ENCODE peak calls at places on chromosomes 11 and 22, in ten cellular contexts. X is fibroblast of the aortic adventitia, Y is heart right ventricle, W is HFFc6, B is stomach, L is brain microvascular endothelial cell, Z is mesothelial cell of epicardium, Q is uterus, F is HFF-Myc, S is transverse colon. K is an unnamed sample.

GRCh38 chr22:20194681-20195593 is 44.1 kb upstream of the CCDC188 start:
- DNase-seq in X (no peak), Y (no peak), W (no peak), B (no peak), L (no peak), Z (no peak), Q (no peak), F (no peak), S (no peak), K (no peak)

GRCh38 chr22:25644122-25644521 is 79.6 kb downstream of the GRK3 start:
- DNase-seq in X (no peak), Y (peak; percentile 34), W (no peak), B (no peak), L (peak; percentile 22), Z (no peak), Q (no peak), F (no peak), S (no peak), K (no peak)

GRCh38 chr11:1231396-1232327 is 8.8 kb downstream of the MUC5B start:
- DNase-seq in X (no peak), Y (peak; percentile 7), W (no peak), B (no peak), L (no peak), Z (no peak), Q (no peak), F (no peak), S (peak; percentile 33), K (no peak)

GRCh38 chr11:110147965-110148709 is 54.9 kb downstream of the ZC3H12C start:
- DNase-seq in X (peak; percentile 97), Y (no peak), W (peak; percentile 59), B (no peak), L (peak; percentile 87), Z (no peak), Q (no peak), F (no peak), S (no peak), K (no peak)

GRCh38 chr11:27347949-27348879 is 14.8 kb downstream of the CCDC34 start:
- DNase-seq in X (no peak), Y (no peak), W (no peak), B (no peak), L (no peak), Z (no peak), Q (no peak), F (no peak), S (no peak), K (no peak)

GRCh38 chr11:69981119-69981770 is 96.9 kb upstream of the ANO1 start:
- DNase-seq in X (no peak), Y (no peak), W (no peak), B (no peak), L (no peak), Z (no peak), Q (no peak), F (no peak), S (no peak), K (no peak)

GRCh38 chr11:79400717-79401330 is 40.0 kb downstream of the TENM4 start:
- DNase-seq in X (peak; percentile 39), Y (peak; percentile 39), W (peak; percentile 42), B (peak; percentile 48), L (no peak), Z (no peak), Q (no peak), F (peak; percentile 4), S (peak; percentile 44), K (peak; percentile 41)

GRCh38 chr22:20550851-20551744 is 43.7 kb downstream of the MED15 start:
- DNase-seq in X (peak; percentile 78), Y (peak; percentile 48), W (peak; percentile 78), B (no peak), L (peak; percentile 73), Z (no peak), Q (peak; percentile 68), F (no peak), S (no peak), K (peak; percentile 44)

GRCh38 chr11:117387992-117388765 is 60.5 kb downstream of the CEP164 start:
- DNase-seq in X (peak; percentile 71), Y (no peak), W (peak; percentile 67), B (no peak), L (peak; percentile 9), Z (no peak), Q (no peak), F (no peak), S (no peak), K (no peak)

GRCh38 chr11:122199661-122200060 is 83.6 kb upstream of the BLID start:
- DNase-seq in X (peak; percentile 64), Y (no peak), W (no peak), B (no peak), L (no peak), Z (no peak), Q (no peak), F (no peak), S (no peak), K (no peak)

GRCh38 chr11:69447786-69448185 is 33.7 kb upstream of the LINC01488 start:
- DNase-seq in X (no peak), Y (no peak), W (peak; percentile 10), B (peak; percentile 53), L (no peak), Z (no peak), Q (no peak), F (no peak), S (no peak), K (no peak)

GRCh38 chr22:18126606-18127005 is 16.0 kb downstream of the TUBA8 start:
- DNase-seq in X (no peak), Y (no peak), W (no peak), B (no peak), L (no peak), Z (no peak), Q (peak; percentile 7), F (no peak), S (no peak), K (no peak)

GRCh38 chr11:44308256-44308922 is 1.6 kb downstream of the ALX4 start:
- DNase-seq in X (no peak), Y (no peak), W (no peak), B (no peak), L (no peak), Z (no peak), Q (no peak), F (no peak), S (no peak), K (no peak)

GRCh38 chr22:50691521-50691920 is 18.9 kb downstream of the SHANK3 start:
- DNase-seq in X (peak; percentile 61), Y (no peak), W (peak; percentile 43), B (no peak), L (peak; percentile 40), Z (peak; percentile 27), Q (no peak), F (peak; percentile 12), S (peak; percentile 23), K (peak; percentile 45)

GRCh38 chr22:38114484-38115398 is 4.3 kb upstream of the BAIAP2L2 start:
- DNase-seq in X (peak; percentile 80), Y (peak; percentile 89), W (peak; percentile 83), B (peak; percentile 90), L (peak; percentile 80), Z (peak; percentile 96), Q (peak; percentile 83), F (no peak), S (peak; percentile 90), K (peak; percentile 97)

GRCh38 chr22:18068381-18068988 is 9.3 kb upstream of the PEX26 start:
- DNase-seq in X (peak; percentile 46), Y (no peak), W (peak; percentile 12), B (no peak), L (no peak), Z (no peak), Q (peak; percentile 46), F (no peak), S (no peak), K (no peak)

GRCh38 chr22:50313600-50313999 is 6.2 kb upstream of the PLXNB2 start:
- DNase-seq in X (no peak), Y (no peak), W (no peak), B (no peak), L (no peak), Z (no peak), Q (no peak), F (no peak), S (no peak), K (no peak)

GRCh38 chr22:20026996-20027601 is 6.2 kb downstream of the TANGO2 start:
- DNase-seq in X (no peak), Y (no peak), W (no peak), B (no peak), L (no peak), Z (no peak), Q (no peak), F (no peak), S (no peak), K (no peak)

GRCh38 chr11:132864811-132865576 is 667.3 kb downstream of the OPCML start:
- DNase-seq in X (no peak), Y (no peak), W (no peak), B (no peak), L (no peak), Z (no peak), Q (no peak), F (no peak), S (no peak), K (peak; percentile 10)
- TF ChIP-seq CTCF in X (no peak), Y (no peak), W (no peak), B (no peak), L (peak; percentile 2), Z (no peak), Q (no peak), F (no peak), S (no peak), K (no peak)

DNA sequence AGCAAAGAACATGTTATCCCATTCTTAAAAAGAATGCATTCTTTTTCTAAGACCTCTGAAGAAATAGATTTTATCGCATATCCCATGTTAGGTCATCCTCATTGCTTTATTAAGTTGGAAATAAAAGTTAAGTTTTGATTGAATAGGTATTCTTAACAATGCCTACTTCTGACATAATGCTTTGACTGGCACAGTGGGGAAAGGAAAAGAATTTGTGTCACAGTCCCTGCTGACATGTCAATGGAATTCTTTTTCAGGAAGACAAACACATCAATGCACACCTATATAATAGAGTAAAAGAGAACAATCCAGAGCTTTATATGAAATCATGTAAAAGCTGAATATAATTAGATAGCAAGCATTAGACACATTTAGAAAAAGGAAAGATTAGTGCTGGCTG is 105.7 kb downstream of the DBX1 start:
- DNase-seq in X (no peak), Y (no peak), W (no peak), B (no peak), L (no peak), Z (no peak), Q (no peak), F (no peak), S (no peak), K (no peak)
- TF ChIP-seq CTCF in X (no peak), Y (no peak), W (no peak), B (no peak), L (no peak), Z (no peak), Q (no peak), F (no peak), S (no peak), K (no peak)

DNA sequence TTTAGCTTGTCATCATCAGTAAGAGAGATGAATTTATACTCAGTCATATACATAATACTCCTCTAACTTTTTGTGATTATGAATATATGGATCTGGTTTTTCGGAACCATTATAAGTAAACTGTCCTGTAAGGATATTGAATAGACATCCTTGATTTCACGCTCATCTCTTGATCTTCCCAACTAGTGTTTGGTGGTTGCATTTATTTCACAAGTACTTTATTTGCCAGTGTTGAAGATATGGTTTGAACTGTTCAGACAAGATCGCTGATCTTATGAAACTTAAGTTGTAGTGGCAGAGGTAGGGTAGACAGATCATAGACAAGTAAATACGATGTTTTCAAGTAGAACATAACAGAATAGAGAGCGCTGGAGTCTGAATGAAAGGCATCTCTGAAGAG is 3.0 kb downstream of the FBXO7 start:
- DNase-seq in X (no peak), Y (no peak), W (no peak), B (no peak), L (no peak), Z (no peak), Q (no peak), F (no peak), S (no peak), K (no peak)
- TF ChIP-seq CTCF in X (no peak), Y (no peak), W (no peak), B (no peak), L (no peak), Z (no peak), Q (no peak), F (no peak), S (no peak), K (no peak)

GRCh38 chr11:2670541-2671100 is 29.2 kb downstream of the KCNQ1OT1 start:
- DNase-seq in X (no peak), Y (no peak), W (no peak), B (peak; percentile 14), L (no peak), Z (peak; percentile 27), Q (no peak), F (no peak), S (no peak), K (no peak)
- TF ChIP-seq CTCF in X (no peak), Y (no peak), W (no peak), B (no peak), L (no peak), Z (no peak), Q (no peak), F (no peak), S (no peak), K (no peak)